ENCODE peak calls at places on chromosome 21, in four cellular contexts. M is coronary artery, A is upper lobe of right lung, E is mammary epithelial cell. Q is an unnamed sample.

GRCh38 chr21:41164981-41165650 is 2.8 kb upstream of the BACE2 start:
- DNase-seq in E (peak), A (no peak), M (no peak), Q (no peak)

GRCh38 chr21:41490330-41490729 is 17.6 kb downstream of the TMPRSS2 start:
- DNase-seq in M (no peak), A (peak), E (no peak), Q (no peak)

GRCh38 chr21:31145271-31145801 is 107.1 kb upstream of the KRTAP19-8 start:
- DNase-seq in M (no peak), E (no peak), A (no peak), Q (no peak)

GRCh38 chr21:46097826-46098286 is at the start of gene COL6A2:
- DNase-seq in E (no peak), A (peak), M (peak), Q (peak)

GRCh38 chr21:21101911-21102310 is 103.7 kb downstream of the NCAM2 start:
- DNase-seq in E (no peak), M (no peak), A (no peak), Q (peak)

GRCh38 chr21:24369751-24370150 is 1237.5 kb downstream of the MRPL39 start:
- DNase-seq in E (no peak), A (no peak), M (no peak), Q (no peak)

GRCh38 chr21:37266515-37267221 is 466 bp downstream of the VPS26C start:
- DNase-seq in M (no peak), A (peak), E (no peak), Q (no peak)

GRCh38 chr21:27298465-27298864 is 331.6 kb upstream of the ADAMTS5 start:
- DNase-seq in M (no peak), E (no peak), A (no peak), Q (no peak)

GRCh38 chr21:14737922-14738321 is 191.8 kb upstream of the SAMSN1 start:
- DNase-seq in E (peak), M (no peak), A (no peak), Q (peak)

GRCh38 chr21:32476661-32477423 is 64.3 kb downstream of the EVA1C start:
- DNase-seq in E (no peak), A (no peak), M (no peak), Q (no peak)

GRCh38 chr21:27725916-27726315 is 759.0 kb upstream of the ADAMTS5 start:
- DNase-seq in A (no peak), E (peak), M (no peak), Q (no peak)

GRCh38 chr21:25638634-25639166 is 358 bp upstream of the JAM2 start:
- DNase-seq in M (no peak), E (no peak), A (no peak), Q (no peak)

GRCh38 chr21:43640437-43640836 is 18.9 kb downstream of the HSF2BP start:
- DNase-seq in A (no peak), M (no peak), E (no peak), Q (no peak)
- H3K27ac ChIP-seq in A (no peak), M (no peak), E (no peak), Q (no peak)

GRCh38 chr21:38623552-38623951 is 125.3 kb upstream of the ERG start:
- DNase-seq in E (no peak), A (no peak), M (no peak), Q (no peak)

GRCh38 chr21:38619865-38620513 is 121.7 kb upstream of the ERG start:
- DNase-seq in M (no peak), A (no peak), E (peak), Q (no peak)

GRCh38 chr21:38622081-38622826 is 124.0 kb upstream of the ERG start:
- DNase-seq in E (no peak), A (no peak), M (no peak), Q (no peak)

GRCh38 chr21:38622827-38623209 is 124.5 kb upstream of the ERG start:
- DNase-seq in M (no peak), E (no peak), A (no peak), Q (no peak)

GRCh38 chr21:38621132-38621531 is 122.9 kb upstream of the ERG start:
- DNase-seq in A (no peak), M (no peak), E (no peak), Q (no peak)
- TF ChIP-seq CTCF in A (no peak), M (no peak), E (peak), Q (peak)

DNA sequence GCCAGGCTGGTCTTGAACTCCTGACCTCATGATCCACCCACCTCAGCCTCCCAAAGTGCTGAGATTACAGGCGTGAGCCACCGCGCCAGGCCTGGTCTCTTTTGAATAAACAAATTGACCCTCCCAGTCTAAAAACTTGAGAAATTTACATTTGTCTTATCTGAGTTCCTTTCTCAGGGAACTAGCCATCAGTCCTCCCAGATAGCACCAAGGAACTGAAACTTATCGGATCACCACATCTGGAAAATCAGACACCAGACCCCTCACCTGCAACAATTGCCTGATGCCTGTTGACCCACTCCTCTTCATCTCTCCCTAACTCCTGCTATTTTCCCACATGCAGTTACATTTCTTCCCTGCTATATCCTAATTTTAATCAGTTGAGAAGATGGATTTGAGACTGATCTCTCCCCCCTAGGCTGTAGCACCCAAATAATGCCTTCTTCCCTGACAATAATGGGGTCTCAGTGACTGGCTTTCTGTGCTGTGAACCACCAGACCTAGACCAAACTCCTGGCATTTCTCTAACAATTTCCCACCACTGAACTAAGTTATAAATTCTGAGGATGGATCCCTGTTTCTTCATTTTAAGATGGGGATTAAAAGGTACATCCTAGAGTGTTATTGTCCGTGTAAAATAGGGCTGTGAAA is 951 bp upstream of the CBR1 start:
- DNase-seq in A (no peak), M (peak), E (no peak), Q (no peak)
- H3K4me3 ChIP-seq in A (no peak), M (no peak), E (no peak), Q (no peak)

DNA sequence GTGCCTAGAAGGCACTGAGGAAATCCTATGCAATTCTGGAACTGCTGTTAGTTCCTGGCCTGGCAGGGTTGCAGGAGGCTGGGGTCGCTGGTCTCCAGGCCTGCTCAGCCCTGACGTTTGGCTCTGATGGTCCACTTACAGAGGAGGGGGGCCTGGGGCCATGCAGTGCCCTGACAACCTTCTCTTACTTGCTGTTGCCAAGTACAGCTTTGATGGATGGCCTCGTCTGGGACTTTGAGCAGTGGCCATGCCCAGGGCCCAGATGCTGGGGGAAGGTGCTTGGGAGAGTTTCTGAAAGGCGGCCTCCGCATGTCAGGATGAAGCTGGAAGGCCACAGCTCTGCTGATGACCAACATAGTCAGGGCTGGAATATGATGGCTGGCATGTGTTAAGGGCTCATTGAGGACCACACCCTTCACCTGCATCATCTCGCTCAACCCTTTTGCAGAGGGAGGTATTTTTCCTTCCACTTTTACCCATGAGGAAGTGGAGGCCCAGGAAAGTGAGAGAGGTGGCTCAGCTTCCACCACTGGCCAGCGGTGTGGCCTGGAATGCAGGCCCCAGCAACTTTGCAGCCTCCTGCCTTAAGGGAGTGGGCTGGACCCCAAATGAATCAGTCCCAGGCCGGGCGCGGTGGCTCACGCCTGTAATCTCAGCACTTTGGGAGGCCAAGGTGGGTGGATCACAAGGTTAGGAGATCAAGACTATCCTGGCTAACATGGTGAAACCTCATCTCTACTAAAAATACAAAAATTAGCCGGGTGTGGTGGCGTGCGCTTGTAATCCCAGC is 34.7 kb upstream of the LRRC3 start:
- DNase-seq in E (no peak), A (peak), M (peak), Q (peak)
- H3K27ac ChIP-seq in E (no peak), A (no peak), M (no peak), Q (no peak)

GRCh38 chr21:44804762-44805161 is 3.1 kb upstream of the UBE2G2 start:
- DNase-seq in E (no peak), A (no peak), M (no peak), Q (peak)

GRCh38 chr21:44805226-44805625 is 3.6 kb upstream of the UBE2G2 start:
- DNase-seq in M (no peak), E (no peak), A (no peak), Q (no peak)

GRCh38 chr21:44802396-44803153 is 955 bp upstream of the UBE2G2 start:
- DNase-seq in A (no peak), M (no peak), E (no peak), Q (peak)

GRCh38 chr21:44801468-44802395 is at the start of gene UBE2G2:
- DNase-seq in M (no peak), A (peak), E (peak), Q (peak)

GRCh38 chr21:44803651-44804050 is 2.0 kb upstream of the UBE2G2 start:
- DNase-seq in M (no peak), A (no peak), E (no peak), Q (no peak)
- TF ChIP-seq CTCF in M (no peak), A (no peak), E (no peak), Q (no peak)